ENCODE peak calls at places on chromosome 2, in nine cellular contexts. X, R, O, I, P, Q, V, L and G are unnamed samples.
A peak's percentile ranks its signal among the peaks of the same experiment; 100 is the strongest.

GRCh38 chr2:60391250-60392013 is 162.0 kb downstream of the BCL11A start:
- DNase-seq in X (no peak), R (no peak), O (no peak), I (no peak), P (no peak), Q (no peak), V (no peak), L (no peak), G (no peak)

GRCh38 chr2:85221291-85221690 is 88.1 kb downstream of the TCF7L1 start:
- DNase-seq in X (no peak), R (no peak), O (peak; percentile 67), I (no peak), P (no peak), Q (peak; percentile 14), V (no peak), L (no peak), G (no peak)

GRCh38 chr2:135259116-135259515 is 207.0 kb downstream of the RAB3GAP1 start:
- DNase-seq in X (no peak), R (no peak), O (no peak), I (no peak), P (peak; percentile 51), Q (no peak), V (no peak), L (no peak), G (no peak)

GRCh38 chr2:33598472-33599174 is 476 bp downstream of the FAM98A start:
- DNase-seq in X (peak; percentile 60), R (peak; percentile 30), O (no peak), I (peak; percentile 55), P (no peak), Q (peak; percentile 52), V (peak; percentile 45), L (no peak), G (no peak)

GRCh38 chr2:148990968-148991367 is 47.5 kb upstream of the LYPD6B start:
- DNase-seq in X (no peak), R (no peak), O (no peak), I (no peak), P (no peak), Q (no peak), V (peak; percentile 9), L (no peak), G (no peak)

GRCh38 chr2:10329880-10330699 is 27.4 kb downstream of the HPCAL1 start:
- DNase-seq in X (peak; percentile 60), R (no peak), O (no peak), I (no peak), P (no peak), Q (peak; percentile 33), V (peak; percentile 78), L (no peak), G (no peak)

GRCh38 chr2:109410021-109410815 is 203.5 kb downstream of the SEPTIN10 start:
- DNase-seq in X (no peak), R (no peak), O (peak; percentile 54), I (no peak), P (no peak), Q (no peak), V (no peak), L (no peak), G (no peak)

GRCh38 chr2:46067501-46068292 is 229.5 kb upstream of the EPAS1 start:
- DNase-seq in X (no peak), R (peak; percentile 10), O (no peak), I (no peak), P (no peak), Q (peak; percentile 98), V (peak; percentile 68), L (no peak), G (no peak)

GRCh38 chr2:219886615-219887014 is 259.2 kb downstream of the SLC4A3 start:
- DNase-seq in X (no peak), R (peak; percentile 44), O (no peak), I (no peak), P (no peak), Q (peak; percentile 1), V (no peak), L (no peak), G (no peak)

GRCh38 chr2:118990757-118991545 is 49.0 kb downstream of the MARCO start:
- DNase-seq in X (no peak), R (no peak), O (no peak), I (no peak), P (no peak), Q (no peak), V (no peak), L (no peak), G (no peak)

GRCh38 chr2:44649426-44649825 is 287.7 kb downstream of the CAMKMT start:
- DNase-seq in X (no peak), R (no peak), O (no peak), I (no peak), P (no peak), Q (peak; percentile 9), V (no peak), L (no peak), G (no peak)

GRCh38 chr2:12923907-12924610 is 207.3 kb downstream of the TRIB2 start:
- DNase-seq in X (no peak), R (no peak), O (no peak), I (no peak), P (no peak), Q (no peak), V (no peak), L (no peak), G (no peak)

GRCh38 chr2:176931588-176932563 is 280.7 kb upstream of the HNRNPA3 start:
- DNase-seq in X (peak; percentile 64), R (peak; percentile 90), O (no peak), I (no peak), P (peak; percentile 89), Q (peak; percentile 28), V (no peak), L (no peak), G (no peak)

GRCh38 chr2:152523091-152523490 is 188.1 kb downstream of the FMNL2 start:
- DNase-seq in X (no peak), R (no peak), O (no peak), I (no peak), P (no peak), Q (no peak), V (no peak), L (no peak), G (no peak)

GRCh38 chr2:83782122-83782521 is 677.0 kb downstream of the SUCLG1 start:
- DNase-seq in X (no peak), R (no peak), O (no peak), I (no peak), P (no peak), Q (no peak), V (no peak), L (no peak), G (no peak)

GRCh38 chr2:66069937-66070716 is 364.8 kb upstream of the MEIS1 start:
- DNase-seq in X (no peak), R (no peak), O (no peak), I (no peak), P (no peak), Q (no peak), V (no peak), L (no peak), G (no peak)

GRCh38 chr2:66073166-66073565 is 361.8 kb upstream of the MEIS1 start:
- DNase-seq in X (no peak), R (no peak), O (no peak), I (no peak), P (no peak), Q (no peak), V (no peak), L (no peak), G (no peak)

GRCh38 chr2:66070717-66071602 is 364.0 kb upstream of the MEIS1 start:
- DNase-seq in X (no peak), R (no peak), O (peak; percentile 27), I (no peak), P (no peak), Q (no peak), V (no peak), L (no peak), G (no peak)
- H3K27ac ChIP-seq in X (no peak overlapping the region), R (no peak overlapping the region), O (peak overlapping the region; percentile 43), I (no peak overlapping the region), P (no peak overlapping the region), Q (no peak overlapping the region), V (no peak overlapping the region), L (no peak overlapping the region), G (no peak overlapping the region)

GRCh38 chr2:48145845-48146452 is 239.7 kb upstream of the FBXO11 start:
- DNase-seq in X (no peak), R (peak; percentile 24), O (no peak), I (peak; percentile 73), P (peak; percentile 77), Q (peak; percentile 93), V (peak; percentile 58), L (no peak), G (no peak)
- H3K27ac ChIP-seq in X (peak overlapping the region; percentile 76), R (peak overlapping the region; percentile 8), O (no peak overlapping the region), I (peak overlapping the region; percentile 79), P (peak overlapping the region; percentile 90), Q (peak overlapping the region; percentile 84), V (no peak overlapping the region), L (peak overlapping the region; percentile 53), G (no peak overlapping the region)

GRCh38 chr2:42921162-42921550 is 128.8 kb upstream of the HAAO start:
- DNase-seq in X (no peak), R (no peak), O (no peak), I (no peak), P (no peak), Q (no peak), V (no peak), L (no peak), G (no peak)
- H3K27ac ChIP-seq in X (no peak overlapping the region), R (no peak overlapping the region), O (peak overlapping the region; percentile 93), I (no peak overlapping the region), P (no peak overlapping the region), Q (no peak overlapping the region), V (no peak overlapping the region), L (no peak overlapping the region), G (peak overlapping the region; percentile 91)

GRCh38 chr2:197128126-197128525 is 182.5 kb downstream of the ANKRD44 start:
- DNase-seq in X (no peak), R (no peak), O (no peak), I (no peak), P (no peak), Q (no peak), V (no peak), L (no peak), G (no peak)

GRCh38 chr2:197130318-197130717 is 180.3 kb downstream of the ANKRD44 start:
- DNase-seq in X (no peak), R (no peak), O (no peak), I (no peak), P (no peak), Q (no peak), V (no peak), L (no peak), G (no peak)

GRCh38 chr2:197128897-197129296 is 181.7 kb downstream of the ANKRD44 start:
- DNase-seq in X (no peak), R (no peak), O (no peak), I (no peak), P (no peak), Q (no peak), V (no peak), L (no peak), G (no peak)

GRCh38 chr2:197134206-197134605 is 176.4 kb downstream of the ANKRD44 start:
- DNase-seq in X (no peak), R (no peak), O (no peak), I (no peak), P (no peak), Q (no peak), V (peak; percentile 22), L (no peak), G (no peak)

GRCh38 chr2:197131558-197131855 is 179.1 kb downstream of the ANKRD44 start:
- DNase-seq in X (no peak), R (no peak), O (no peak), I (no peak), P (no peak), Q (no peak), V (no peak), L (no peak), G (no peak)
- H3K27ac ChIP-seq in X (no peak overlapping the region), R (no peak overlapping the region), O (no peak overlapping the region), I (no peak overlapping the region), P (no peak overlapping the region), Q (no peak overlapping the region), V (no peak overlapping the region), L (no peak overlapping the region), G (no peak overlapping the region)